ENCODE peak calls at places on chromosomes 6 and 20, in ten cellular contexts. N is HCT116, G is stomach, B is H1, X is right lobe of liver, A is uterus, O is thyroid gland, Z is heart left ventricle, R is breast epithelium, U is gastrocnemius medialis. T is an unnamed sample. For H3K4me1, the result is how much of the 10 kb centered on the place peaks cover.

GRCh38 chr6:38432079-38432478 is 207.7 kb downstream of the BTBD9 start:
- DNase-seq in O (no peak), G (no peak), A (no peak), R (no peak), N (no peak), B (no peak), Z (no peak), U (no peak), X (no peak), T (no peak)

GRCh38 chr20:10109621-10110020 is 74.8 kb downstream of the ANKEF1 start:
- DNase-seq in Z (no peak), R (no peak), X (peak), N (no peak), B (no peak), A (no peak), U (no peak), O (no peak), G (no peak), T (no peak)

GRCh38 chr20:49541733-49542513 is 26.0 kb downstream of the PTGIS start:
- DNase-seq in Z (peak), R (peak), O (peak), X (peak), N (peak), A (peak), U (peak), B (peak), G (peak), T (peak)

GRCh38 chr6:115271434-115271833 is 789.3 kb downstream of the FRK start:
- DNase-seq in R (no peak), U (no peak), O (no peak), G (no peak), N (no peak), X (no peak), Z (no peak), B (no peak), A (no peak), T (no peak)

GRCh38 chr6:35543459-35544193 is 30.9 kb upstream of the TULP1 start:
- DNase-seq in O (peak), A (no peak), X (no peak), Z (no peak), N (no peak), G (no peak), U (no peak), R (no peak), B (no peak), T (no peak)

GRCh38 chr6:138726066-138727060 is 47.2 kb upstream of the CCDC28A start:
- DNase-seq in U (no peak), O (no peak), G (no peak), R (no peak), A (no peak), B (no peak), N (no peak), Z (no peak), X (no peak), T (no peak)

GRCh38 chr6:1424306-1424927 is 35.0 kb downstream of the FOXF2 start:
- DNase-seq in G (peak), A (no peak), U (no peak), R (no peak), Z (peak), O (peak), X (peak), B (peak), N (peak), T (no peak)

GRCh38 chr6:8707956-8708772 is 272.8 kb upstream of the SLC35B3 start:
- DNase-seq in A (no peak), Z (no peak), N (peak), B (peak), X (peak), G (peak), U (no peak), R (peak), O (peak), T (no peak)

GRCh38 chr20:32056708-32057491 is 4.9 kb downstream of the HCK start:
- DNase-seq in R (no peak), Z (no peak), X (no peak), B (no peak), O (no peak), G (no peak), A (no peak), U (no peak), N (no peak), T (no peak)

GRCh38 chr6:148414836-148415235 is 72.2 kb downstream of the SASH1 start:
- DNase-seq in U (no peak), X (no peak), R (no peak), O (no peak), G (no peak), Z (no peak), N (no peak), A (no peak), B (no peak), T (no peak)

GRCh38 chr20:29878777-29879442 is 1378.6 kb upstream of the DEFB115 start:
- DNase-seq in N (no peak), R (peak), X (peak), G (peak), U (no peak), A (no peak), B (no peak), O (no peak), Z (peak), T (no peak)

GRCh38 chr20:44570369-44570768 is 12.0 kb upstream of the PKIG start:
- DNase-seq in O (no peak), Z (no peak), N (no peak), X (no peak), G (no peak), U (no peak), A (no peak), B (no peak), R (no peak), T (no peak)

GRCh38 chr20:59810376-59811187 is 122.9 kb downstream of the SYCP2 start:
- DNase-seq in Z (no peak), G (peak), B (peak), A (peak), R (no peak), N (no peak), X (no peak), O (no peak), U (no peak), T (no peak)

GRCh38 chr20:13684566-13685222 is 46.0 kb upstream of the TASP1 start:
- DNase-seq in Z (no peak), O (no peak), U (no peak), B (no peak), A (no peak), N (no peak), R (no peak), X (no peak), G (no peak), T (no peak)

GRCh38 chr6:45436544-45437440 is 59.1 kb upstream of the SUPT3H start:
- DNase-seq in B (no peak), N (no peak), U (no peak), Z (no peak), R (no peak), A (no peak), X (no peak), G (no peak), O (no peak), T (no peak)

GRCh38 chr6:27161946-27162603 is 85.4 kb upstream of the PRSS16 start:
- DNase-seq in B (peak), R (no peak), U (no peak), G (no peak), Z (no peak), N (peak), O (no peak), A (no peak), X (no peak), T (peak)

GRCh38 chr6:9851541-9852380 is 563.1 kb downstream of the TFAP2A start:
- DNase-seq in R (no peak), Z (no peak), G (no peak), N (peak), A (no peak), B (peak), O (no peak), X (peak), U (no peak), T (no peak)

GRCh38 chr6:32637219-32637880 is at the start of gene HLA-DQA1:
- DNase-seq in X (no peak), B (no peak), N (no peak), R (no peak), A (no peak), Z (peak), O (no peak), G (no peak), U (no peak), T (no peak)

GRCh38 chr20:51249215-51249614 is 226.3 kb upstream of the KCNG1 start:
- DNase-seq in B (no peak), U (no peak), R (no peak), Z (no peak), G (no peak), A (no peak), O (no peak), X (no peak), N (no peak), T (no peak)

GRCh38 chr20:49318430-49319203 is 40.8 kb upstream of the ZNFX1 start:
- DNase-seq in G (no peak), U (no peak), A (no peak), Z (no peak), O (peak), R (no peak), B (peak), N (no peak), X (peak), T (no peak)

GRCh38 chr20:57761413-57761734 is 51.6 kb upstream of the PMEPA1 start:
- DNase-seq in A (no peak), U (no peak), X (no peak), B (no peak), N (no peak), G (no peak), O (no peak), Z (no peak), R (no peak), T (no peak)

GRCh38 chr6:27133281-27134227 is 113.9 kb upstream of the PRSS16 start:
- DNase-seq in G (peak), Z (peak), R (peak), O (peak), X (no peak), N (peak), A (no peak), U (peak), B (peak), T (no peak)

GRCh38 chr20:38222923-38223742 is 37.4 kb downstream of the KIAA1755 start:
- DNase-seq in N (no peak), U (peak), B (no peak), X (no peak), A (no peak), G (no peak), Z (no peak), R (no peak), O (no peak), T (no peak)

GRCh38 chr6:47306887-47307286 is 2.8 kb downstream of the TNFRSF21 start:
- DNase-seq in O (no peak), Z (no peak), B (no peak), A (no peak), X (no peak), U (no peak), N (no peak), G (no peak), R (no peak), T (no peak)

GRCh38 chr20:2812189-2812588 is 2.6 kb upstream of the C20orf141 start:
- DNase-seq in Z (no peak), B (no peak), X (no peak), O (no peak), R (no peak), U (no peak), G (no peak), N (no peak), A (no peak), T (no peak)

GRCh38 chr20:23155141-23155590 is 69.0 kb upstream of the CD93 start:
- DNase-seq in R (no peak), Z (no peak), B (peak), O (no peak), X (no peak), G (no peak), N (no peak), A (no peak), U (no peak), T (no peak)

GRCh38 chr6:28606424-28607391 is 81.0 kb downstream of the GPX5 start:
- DNase-seq in G (no peak), A (no peak), Z (peak), N (peak), B (peak), U (no peak), R (no peak), O (peak), X (no peak), T (peak)

GRCh38 chr6:156533860-156534580 is 243.2 kb upstream of the ARID1B start:
- DNase-seq in X (no peak), A (no peak), U (no peak), G (no peak), R (no peak), Z (no peak), B (no peak), N (no peak), O (no peak), T (no peak)

GRCh38 chr20:41141153-41141815 is 3.9 kb downstream of the PLCG1 start:
- DNase-seq in U (no peak), B (no peak), X (no peak), O (peak), N (no peak), G (no peak), A (no peak), Z (peak), R (no peak), T (no peak)
- TF ChIP-seq POLR2A in U (peak), B (no peak), X (no peak), O (no peak), N (no peak), G (no peak), A (no peak), Z (no peak), R (no peak), T (no peak)

GRCh38 chr6:149477544-149477943 is 7.3 kb downstream of the ZC3H12D start:
- DNase-seq in R (no peak), U (no peak), O (no peak), B (no peak), X (no peak), G (no peak), N (no peak), Z (no peak), A (no peak), T (no peak)
- H3K4me1 ChIP-seq in R (under half), U (under half), O (under half), B (under half), X (under half), G (under half), N (under half), Z (under half), A (under half), T (under half)

GRCh38 chr6:119749341-119749740 is 399.8 kb upstream of the MAN1A1 start:
- DNase-seq in Z (no peak), N (no peak), U (no peak), B (no peak), R (no peak), O (no peak), A (no peak), G (no peak), X (no peak), T (no peak)
- TF ChIP-seq CTCF in Z (no peak), N (no peak), U (no peak), B (no peak), R (no peak), O (no peak), A (no peak), G (no peak), X (no peak), T (no peak)

GRCh38 chr6:43174263-43175112 is 3.4 kb downstream of the SRF start:
- DNase-seq in O (peak), N (peak), B (peak), Z (peak), A (peak), X (peak), R (peak), U (peak), G (peak), T (peak)
- TF ChIP-seq POLR2A in O (peak), N (no peak), B (peak), Z (no peak), A (peak), X (peak), R (peak), U (peak), G (no peak), T (peak)

GRCh38 chr6:139881251-139881650 is 506.8 kb upstream of the CITED2 start:
- DNase-seq in N (no peak), O (no peak), X (no peak), G (no peak), A (no peak), B (no peak), Z (no peak), R (no peak), U (no peak), T (no peak)

GRCh38 chr6:139877828-139878405 is 503.5 kb upstream of the CITED2 start:
- DNase-seq in X (peak), B (no peak), Z (no peak), A (no peak), N (no peak), O (no peak), R (no peak), G (no peak), U (no peak), T (no peak)

GRCh38 chr6:139882234-139882633 is 507.8 kb upstream of the CITED2 start:
- DNase-seq in U (no peak), G (no peak), Z (no peak), A (no peak), O (no peak), N (no peak), R (no peak), B (no peak), X (no peak), T (no peak)

GRCh38 chr6:139881728-139882211 is 507.3 kb upstream of the CITED2 start:
- DNase-seq in X (peak), G (no peak), B (peak), N (peak), O (peak), R (no peak), Z (no peak), A (no peak), U (no peak), T (no peak)

GRCh38 chr6:139879823-139880356 is 505.4 kb upstream of the CITED2 start:
- DNase-seq in A (no peak), N (no peak), B (no peak), Z (no peak), O (no peak), G (no peak), X (no peak), R (no peak), U (no peak), T (no peak)
- H3K4me1 ChIP-seq in A (under half), N (under half), B (under half), Z (under half), O (under half), G (under half), X (under half), R (under half), U (under half), T (under half)

GRCh38 chr6:109514946-109515345 is 31.9 kb upstream of the ZBTB24 start:
- DNase-seq in A (no peak), N (no peak), G (no peak), Z (no peak), B (no peak), X (no peak), U (no peak), R (no peak), O (no peak), T (no peak)

GRCh38 chr6:109515781-109516409 is 32.9 kb upstream of the ZBTB24 start:
- DNase-seq in O (no peak), G (no peak), B (no peak), X (no peak), Z (no peak), N (no peak), R (no peak), A (no peak), U (no peak), T (no peak)

GRCh38 chr6:109511832-109512231 is 28.8 kb upstream of the ZBTB24 start:
- DNase-seq in G (no peak), R (no peak), B (no peak), O (no peak), A (no peak), N (no peak), U (no peak), X (no peak), Z (no peak), T (no peak)

GRCh38 chr6:109512271-109512817 is 29.3 kb upstream of the ZBTB24 start:
- DNase-seq in G (no peak), N (no peak), X (no peak), O (no peak), R (no peak), Z (no peak), A (no peak), B (no peak), U (no peak), T (no peak)

GRCh38 chr6:109513571-109514071 is 30.6 kb upstream of the ZBTB24 start:
- DNase-seq in Z (no peak), R (no peak), O (no peak), N (no peak), X (no peak), U (no peak), G (no peak), A (no peak), B (no peak), T (no peak)
- TF ChIP-seq CTCF in Z (no peak), R (no peak), O (no peak), N (no peak), X (no peak), U (no peak), G (no peak), A (no peak), B (no peak), T (no peak)

GRCh38 chr6:105609375-105609991 is 206.6 kb upstream of the PREP start:
- DNase-seq in O (peak), A (no peak), X (no peak), R (no peak), U (no peak), G (no peak), Z (peak), N (no peak), B (no peak), T (peak)
- TF ChIP-seq POLR2A in O (no peak), A (no peak), X (no peak), R (no peak), U (no peak), G (no peak), Z (no peak), N (no peak), B (no peak), T (no peak)

DNA sequence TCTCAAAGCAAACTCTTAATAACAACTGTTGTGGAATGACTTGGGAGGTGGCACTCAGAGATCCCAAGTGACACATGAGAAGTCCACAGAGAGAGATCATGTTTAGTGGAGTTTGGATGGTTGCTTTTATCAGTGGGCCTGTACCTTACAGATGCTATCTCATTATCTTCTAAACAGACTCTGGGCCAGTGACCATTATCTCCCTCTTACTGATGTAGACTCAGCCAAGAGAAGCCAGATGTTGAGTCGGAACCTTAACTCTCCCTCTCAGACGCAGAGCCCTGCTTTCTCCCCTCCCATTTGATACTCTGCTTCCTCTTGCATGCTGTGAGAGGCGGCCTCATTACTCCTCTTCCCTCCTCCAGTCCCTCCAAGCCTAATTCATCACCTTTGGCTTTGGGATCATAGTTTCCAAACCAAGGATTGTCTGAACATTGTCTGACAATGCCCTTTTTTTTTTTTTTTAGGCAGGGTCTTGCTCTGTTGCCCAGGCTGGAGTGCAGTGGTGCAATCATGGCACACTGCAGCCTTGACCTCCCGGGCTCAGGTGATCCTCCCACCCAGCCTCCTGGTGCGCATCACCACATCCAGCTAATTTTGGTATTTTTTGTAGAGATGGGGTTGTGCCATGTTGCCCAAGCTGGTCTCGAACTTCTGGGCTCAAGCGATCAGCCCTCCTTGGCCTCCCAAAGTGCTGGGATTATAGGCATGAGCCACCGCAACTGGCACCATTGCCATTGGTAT is 4.5 kb upstream of the DDR1 start:
- DNase-seq in X (no peak), Z (no peak), B (no peak), U (no peak), R (no peak), N (no peak), G (no peak), A (no peak), O (no peak), T (no peak)
- H3K4me1 ChIP-seq in X (under half), Z (under half), B (under half), U (under half), R (under half), N (half or more), G (under half), A (under half), O (half or more), T (under half)

GRCh38 chr6:43503443-43503842 is 6.7 kb downstream of the LRRC73 start:
- DNase-seq in O (no peak), A (no peak), X (no peak), B (no peak), N (no peak), U (no peak), R (no peak), Z (no peak), G (no peak), T (no peak)

GRCh38 chr6:43506171-43506570 is 4.0 kb downstream of the LRRC73 start:
- DNase-seq in N (no peak), R (no peak), B (no peak), Z (no peak), X (no peak), U (no peak), O (no peak), G (no peak), A (no peak), T (no peak)

GRCh38 chr6:43504756-43505593 is 5.2 kb downstream of the LRRC73 start:
- DNase-seq in U (no peak), X (no peak), G (no peak), R (no peak), Z (no peak), B (no peak), A (no peak), O (no peak), N (no peak), T (no peak)

GRCh38 chr6:43506667-43507471 is 3.3 kb downstream of the LRRC73 start:
- DNase-seq in X (peak), Z (peak), B (peak), O (peak), G (peak), U (peak), A (peak), N (peak), R (peak), T (peak)

DNA sequence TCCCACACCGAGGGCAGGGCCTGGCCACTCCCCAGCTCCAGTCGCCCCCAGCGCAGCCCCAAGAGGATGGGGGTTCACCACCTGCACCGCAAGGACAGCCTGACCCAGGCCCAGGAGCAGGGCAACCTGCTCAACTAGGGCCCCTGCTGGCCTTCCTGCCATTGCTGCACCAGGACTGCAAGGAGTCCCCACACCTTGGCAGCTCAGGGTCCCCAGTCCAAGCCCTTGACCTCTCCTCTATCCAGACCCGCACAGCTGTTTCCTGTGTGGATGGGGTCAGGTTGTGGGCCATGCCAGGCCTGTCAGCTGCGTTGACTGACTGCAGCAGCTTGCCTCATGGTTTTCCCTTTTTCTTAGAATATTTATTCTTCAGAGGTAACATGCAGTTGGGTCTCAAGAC is 4.4 kb downstream of the LRRC73 start:
- DNase-seq in N (no peak), R (no peak), A (no peak), G (no peak), Z (no peak), O (no peak), U (no peak), B (no peak), X (no peak), T (no peak)
- TF ChIP-seq CTCF in N (no peak), R (no peak), A (no peak), G (no peak), Z (no peak), O (no peak), U (no peak), B (no peak), X (no peak), T (no peak)

T was measured in ovary.